ENCODE peak calls at places on chromosomes 1 and 21, in nine cellular contexts. One of them, this sample, is unnamed.

GRCh38 chr1:71587961-71588360 is 507.1 kb upstream of the ZRANB2 start:
- DNase-seq in pancreas: no peak
- DNase-seq in heart left ventricle: no peak
- DNase-seq in CD8-positive, alpha-beta memory T cell: no peak
- DNase-seq in ascending aorta: no peak
- DNase-seq in neural progenitor cell: peak; percentile 11
- DNase-seq in endodermal cell: no peak
- DNase-seq in neuronal stem cell: no peak
- DNase-seq in effector memory CD4-positive, alpha-beta T cell: no peak
- DNase-seq in this sample: no peak

GRCh38 chr1:218315638-218316037 is 29.5 kb upstream of the TGFB2 start:
- DNase-seq in pancreas: no peak
- DNase-seq in heart left ventricle: no peak
- DNase-seq in CD8-positive, alpha-beta memory T cell: no peak
- DNase-seq in ascending aorta: no peak
- DNase-seq in neural progenitor cell: no peak
- DNase-seq in endodermal cell: no peak
- DNase-seq in neuronal stem cell: no peak
- DNase-seq in effector memory CD4-positive, alpha-beta T cell: no peak
- DNase-seq in this sample: no peak

GRCh38 chr1:88998716-88999115 is 6.3 kb upstream of the KYAT3 start:
- DNase-seq in pancreas: no peak
- DNase-seq in heart left ventricle: no peak
- DNase-seq in CD8-positive, alpha-beta memory T cell: no peak
- DNase-seq in ascending aorta: no peak
- DNase-seq in neural progenitor cell: peak; percentile 71
- DNase-seq in endodermal cell: no peak
- DNase-seq in neuronal stem cell: peak; percentile 67
- DNase-seq in effector memory CD4-positive, alpha-beta T cell: no peak
- DNase-seq in this sample: peak; percentile 41

GRCh38 chr1:62237950-62238374 is 43.3 kb downstream of the L1TD1 start:
- DNase-seq in pancreas: no peak
- DNase-seq in heart left ventricle: no peak
- DNase-seq in CD8-positive, alpha-beta memory T cell: no peak
- DNase-seq in ascending aorta: no peak
- DNase-seq in neural progenitor cell: peak; percentile 10
- DNase-seq in endodermal cell: no peak
- DNase-seq in neuronal stem cell: peak; percentile 18
- DNase-seq in effector memory CD4-positive, alpha-beta T cell: no peak
- DNase-seq in this sample: no peak

GRCh38 chr1:207365063-207365462 is 43.6 kb downstream of the CD55 start:
- DNase-seq in pancreas: no peak
- DNase-seq in heart left ventricle: no peak
- DNase-seq in CD8-positive, alpha-beta memory T cell: no peak
- DNase-seq in ascending aorta: no peak
- DNase-seq in neural progenitor cell: no peak
- DNase-seq in endodermal cell: no peak
- DNase-seq in neuronal stem cell: no peak
- DNase-seq in effector memory CD4-positive, alpha-beta T cell: no peak
- DNase-seq in this sample: no peak

GRCh38 chr1:56617141-56617540 is 28.0 kb upstream of the PRKAA2 start:
- DNase-seq in pancreas: no peak
- DNase-seq in heart left ventricle: no peak
- DNase-seq in CD8-positive, alpha-beta memory T cell: no peak
- DNase-seq in ascending aorta: no peak
- DNase-seq in neural progenitor cell: peak; percentile 17
- DNase-seq in endodermal cell: no peak
- DNase-seq in neuronal stem cell: peak; percentile 11
- DNase-seq in effector memory CD4-positive, alpha-beta T cell: no peak
- DNase-seq in this sample: no peak

GRCh38 chr21:41602511-41602910 is 94.6 kb upstream of the TMPRSS2 start:
- DNase-seq in pancreas: peak; percentile 21
- DNase-seq in heart left ventricle: no peak
- DNase-seq in CD8-positive, alpha-beta memory T cell: no peak
- DNase-seq in ascending aorta: no peak
- DNase-seq in neural progenitor cell: no peak
- DNase-seq in endodermal cell: peak; percentile 14
- DNase-seq in neuronal stem cell: no peak
- DNase-seq in effector memory CD4-positive, alpha-beta T cell: no peak
- DNase-seq in this sample: no peak

GRCh38 chr1:241627453-241628329 is 12.5 kb downstream of the CHML start:
- DNase-seq in pancreas: no peak
- DNase-seq in heart left ventricle: no peak
- DNase-seq in CD8-positive, alpha-beta memory T cell: peak; percentile 53
- DNase-seq in ascending aorta: no peak
- DNase-seq in neural progenitor cell: peak; percentile 64
- DNase-seq in endodermal cell: no peak
- DNase-seq in neuronal stem cell: no peak
- DNase-seq in effector memory CD4-positive, alpha-beta T cell: peak; percentile 17
- DNase-seq in this sample: no peak

GRCh38 chr21:42461881-42462877 is 33.8 kb downstream of the RSPH1 start:
- DNase-seq in pancreas: no peak
- DNase-seq in heart left ventricle: no peak
- DNase-seq in CD8-positive, alpha-beta memory T cell: no peak
- DNase-seq in ascending aorta: no peak
- DNase-seq in neural progenitor cell: no peak
- DNase-seq in endodermal cell: peak; percentile 57
- DNase-seq in neuronal stem cell: no peak
- DNase-seq in effector memory CD4-positive, alpha-beta T cell: no peak
- DNase-seq in this sample: no peak

GRCh38 chr1:26363549-26364448 is 8.8 kb downstream of the ZNF683 start:
- DNase-seq in pancreas: peak; percentile 94
- DNase-seq in heart left ventricle: peak; percentile 78
- DNase-seq in CD8-positive, alpha-beta memory T cell: peak; percentile 87
- DNase-seq in ascending aorta: peak; percentile 80
- DNase-seq in neural progenitor cell: peak; percentile 93
- DNase-seq in endodermal cell: peak; percentile 96
- DNase-seq in neuronal stem cell: peak; percentile 76
- DNase-seq in effector memory CD4-positive, alpha-beta T cell: peak; percentile 76
- DNase-seq in this sample: peak; percentile 78

GRCh38 chr1:51236548-51237312 is 657 bp downstream of the RNF11 start:
- DNase-seq in pancreas: peak; percentile 77
- DNase-seq in heart left ventricle: peak; percentile 42
- DNase-seq in CD8-positive, alpha-beta memory T cell: peak; percentile 69
- DNase-seq in ascending aorta: peak; percentile 72
- DNase-seq in neural progenitor cell: peak; percentile 63
- DNase-seq in endodermal cell: peak; percentile 78
- DNase-seq in neuronal stem cell: peak; percentile 23
- DNase-seq in effector memory CD4-positive, alpha-beta T cell: peak; percentile 35
- DNase-seq in this sample: peak; percentile 53

GRCh38 chr1:208158640-208159541 is 85.3 kb downstream of the PLXNA2 start:
- DNase-seq in pancreas: no peak
- DNase-seq in heart left ventricle: no peak
- DNase-seq in CD8-positive, alpha-beta memory T cell: no peak
- DNase-seq in ascending aorta: no peak
- DNase-seq in neural progenitor cell: peak; percentile 49
- DNase-seq in endodermal cell: peak; percentile 84
- DNase-seq in neuronal stem cell: no peak
- DNase-seq in effector memory CD4-positive, alpha-beta T cell: no peak
- DNase-seq in this sample: no peak

DNA sequence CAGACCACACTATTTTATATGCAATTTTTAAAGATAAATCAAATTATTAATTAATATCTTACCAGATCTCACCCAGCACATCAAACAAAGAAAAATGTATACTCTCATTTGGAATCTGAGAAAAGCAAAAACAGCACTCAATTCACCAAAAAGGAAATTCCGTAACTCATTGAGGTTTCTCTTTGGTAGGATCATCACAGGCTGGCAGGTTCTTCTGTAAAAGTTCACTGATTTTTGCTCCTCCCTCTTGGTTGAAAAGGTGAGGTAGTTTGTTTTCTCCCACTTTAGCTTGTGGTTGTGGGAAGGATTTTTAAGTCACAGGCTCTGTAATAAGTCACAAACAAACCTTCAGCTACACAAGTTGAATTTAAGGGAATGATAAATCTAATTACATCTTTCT is at the start of gene LIPI:
- DNase-seq in pancreas: no peak
- DNase-seq in heart left ventricle: no peak
- DNase-seq in CD8-positive, alpha-beta memory T cell: no peak
- DNase-seq in ascending aorta: no peak
- DNase-seq in neural progenitor cell: no peak
- DNase-seq in endodermal cell: no peak
- DNase-seq in neuronal stem cell: no peak
- DNase-seq in effector memory CD4-positive, alpha-beta T cell: no peak
- DNase-seq in this sample: no peak
- H3K27me3 ChIP-seq in pancreas: no peaks in the 10 kb centered on the region
- H3K27me3 ChIP-seq in heart left ventricle: peaks cover 1% of the 10 kb centered on the region
- H3K27me3 ChIP-seq in CD8-positive, alpha-beta memory T cell: no peaks in the 10 kb centered on the region
- H3K27me3 ChIP-seq in ascending aorta: no peaks in the 10 kb centered on the region
- H3K27me3 ChIP-seq in neural progenitor cell: peaks cover 11% of the 10 kb centered on the region
- H3K27me3 ChIP-seq in endodermal cell: peaks cover 10% of the 10 kb centered on the region
- H3K27me3 ChIP-seq in neuronal stem cell: no peaks in the 10 kb centered on the region
- H3K27me3 ChIP-seq in effector memory CD4-positive, alpha-beta T cell: no peaks in the 10 kb centered on the region
- H3K27me3 ChIP-seq in this sample: no peaks in the 10 kb centered on the region

GRCh38 chr1:181647314-181648035 is 164.2 kb downstream of the CACNA1E start:
- DNase-seq in pancreas: no peak
- DNase-seq in heart left ventricle: no peak
- DNase-seq in CD8-positive, alpha-beta memory T cell: no peak
- DNase-seq in ascending aorta: no peak
- DNase-seq in neural progenitor cell: no peak
- DNase-seq in endodermal cell: no peak
- DNase-seq in neuronal stem cell: no peak
- DNase-seq in effector memory CD4-positive, alpha-beta T cell: no peak
- DNase-seq in this sample: no peak
- H3K27me3 ChIP-seq in pancreas: no peaks in the 10 kb centered on the region
- H3K27me3 ChIP-seq in heart left ventricle: peaks cover 17% of the 10 kb centered on the region
- H3K27me3 ChIP-seq in CD8-positive, alpha-beta memory T cell: no peaks in the 10 kb centered on the region
- H3K27me3 ChIP-seq in ascending aorta: no peaks in the 10 kb centered on the region
- H3K27me3 ChIP-seq in neural progenitor cell: no peaks in the 10 kb centered on the region
- H3K27me3 ChIP-seq in endodermal cell: peaks cover 100% of the 10 kb centered on the region
- H3K27me3 ChIP-seq in neuronal stem cell: no peaks in the 10 kb centered on the region
- H3K27me3 ChIP-seq in effector memory CD4-positive, alpha-beta T cell: no peaks in the 10 kb centered on the region
- H3K27me3 ChIP-seq in this sample: no peaks in the 10 kb centered on the region

GRCh38 chr1:110529011-110529410 is 10.0 kb upstream of the KCNA10 start:
- DNase-seq in pancreas: no peak
- DNase-seq in heart left ventricle: no peak
- DNase-seq in CD8-positive, alpha-beta memory T cell: no peak
- DNase-seq in ascending aorta: no peak
- DNase-seq in neural progenitor cell: no peak
- DNase-seq in endodermal cell: no peak
- DNase-seq in neuronal stem cell: no peak
- DNase-seq in effector memory CD4-positive, alpha-beta T cell: no peak
- DNase-seq in this sample: no peak

GRCh38 chr1:110524311-110525249 is 5.6 kb upstream of the KCNA10 start:
- DNase-seq in pancreas: no peak
- DNase-seq in heart left ventricle: no peak
- DNase-seq in CD8-positive, alpha-beta memory T cell: peak; percentile 61
- DNase-seq in ascending aorta: no peak
- DNase-seq in neural progenitor cell: peak; percentile 83
- DNase-seq in endodermal cell: peak; percentile 91
- DNase-seq in neuronal stem cell: peak; percentile 61
- DNase-seq in effector memory CD4-positive, alpha-beta T cell: peak; percentile 26
- DNase-seq in this sample: peak; percentile 26

GRCh38 chr1:110526189-110526588 is 7.2 kb upstream of the KCNA10 start:
- DNase-seq in pancreas: no peak
- DNase-seq in heart left ventricle: no peak
- DNase-seq in CD8-positive, alpha-beta memory T cell: no peak
- DNase-seq in ascending aorta: no peak
- DNase-seq in neural progenitor cell: no peak
- DNase-seq in endodermal cell: no peak
- DNase-seq in neuronal stem cell: no peak
- DNase-seq in effector memory CD4-positive, alpha-beta T cell: no peak
- DNase-seq in this sample: no peak

GRCh38 chr1:110523011-110523410 is 4.0 kb upstream of the KCNA10 start:
- DNase-seq in pancreas: no peak
- DNase-seq in heart left ventricle: no peak
- DNase-seq in CD8-positive, alpha-beta memory T cell: no peak
- DNase-seq in ascending aorta: no peak
- DNase-seq in neural progenitor cell: no peak
- DNase-seq in endodermal cell: no peak
- DNase-seq in neuronal stem cell: no peak
- DNase-seq in effector memory CD4-positive, alpha-beta T cell: no peak
- DNase-seq in this sample: no peak

DNA sequence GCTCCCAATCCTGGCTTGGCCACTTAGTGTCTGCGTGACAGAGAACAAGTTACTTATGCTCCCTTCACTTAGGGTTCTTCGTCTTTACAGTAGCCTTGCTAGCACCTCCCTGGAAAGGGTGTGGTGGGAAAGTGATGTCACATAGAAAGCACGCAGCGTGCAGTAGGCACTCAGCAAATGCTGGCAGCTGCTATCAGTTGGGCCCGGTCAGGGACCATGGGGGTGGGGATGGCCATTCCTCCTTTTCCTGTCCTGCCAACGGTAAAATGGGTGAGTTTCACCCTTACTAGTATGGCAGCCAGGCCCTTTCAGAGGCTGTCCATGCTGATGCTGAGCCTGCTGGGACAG is 6.2 kb upstream of the KCNA10 start:
- DNase-seq in pancreas: no peak
- DNase-seq in heart left ventricle: no peak
- DNase-seq in CD8-positive, alpha-beta memory T cell: no peak
- DNase-seq in ascending aorta: no peak
- DNase-seq in neural progenitor cell: no peak
- DNase-seq in endodermal cell: no peak
- DNase-seq in neuronal stem cell: no peak
- DNase-seq in effector memory CD4-positive, alpha-beta T cell: no peak
- DNase-seq in this sample: no peak
- H3K27me3 ChIP-seq in pancreas: no peaks in the 10 kb centered on the region
- H3K27me3 ChIP-seq in heart left ventricle: peaks cover 54% of the 10 kb centered on the region
- H3K27me3 ChIP-seq in CD8-positive, alpha-beta memory T cell: peaks cover 5% of the 10 kb centered on the region
- H3K27me3 ChIP-seq in ascending aorta: no peaks in the 10 kb centered on the region
- H3K27me3 ChIP-seq in neural progenitor cell: peaks cover 48% of the 10 kb centered on the region
- H3K27me3 ChIP-seq in endodermal cell: peaks cover 31% of the 10 kb centered on the region
- H3K27me3 ChIP-seq in neuronal stem cell: no peaks in the 10 kb centered on the region
- H3K27me3 ChIP-seq in effector memory CD4-positive, alpha-beta T cell: peaks cover 3% of the 10 kb centered on the region
- H3K27me3 ChIP-seq in this sample: peaks cover 5% of the 10 kb centered on the region

GRCh38 chr1:1021860-1022259 is 1.9 kb downstream of the AGRN start:
- DNase-seq in pancreas: no peak
- DNase-seq in heart left ventricle: no peak
- DNase-seq in CD8-positive, alpha-beta memory T cell: no peak
- DNase-seq in ascending aorta: no peak
- DNase-seq in neural progenitor cell: no peak
- DNase-seq in endodermal cell: no peak
- DNase-seq in neuronal stem cell: no peak
- DNase-seq in effector memory CD4-positive, alpha-beta T cell: no peak
- DNase-seq in this sample: no peak

GRCh38 chr1:1020415-1021009 is 592 bp downstream of the AGRN start:
- DNase-seq in pancreas: no peak
- DNase-seq in heart left ventricle: no peak
- DNase-seq in CD8-positive, alpha-beta memory T cell: no peak
- DNase-seq in ascending aorta: no peak
- DNase-seq in neural progenitor cell: peak; percentile 55
- DNase-seq in endodermal cell: peak; percentile 70
- DNase-seq in neuronal stem cell: no peak
- DNase-seq in effector memory CD4-positive, alpha-beta T cell: no peak
- DNase-seq in this sample: no peak

GRCh38 chr1:1023700-1024099 is 3.8 kb downstream of the AGRN start:
- DNase-seq in pancreas: no peak
- DNase-seq in heart left ventricle: no peak
- DNase-seq in CD8-positive, alpha-beta memory T cell: no peak
- DNase-seq in ascending aorta: no peak
- DNase-seq in neural progenitor cell: no peak
- DNase-seq in endodermal cell: peak; percentile 72
- DNase-seq in neuronal stem cell: no peak
- DNase-seq in effector memory CD4-positive, alpha-beta T cell: no peak
- DNase-seq in this sample: no peak

GRCh38 chr1:1021010-1021845 is 1.3 kb downstream of the AGRN start:
- DNase-seq in pancreas: peak; percentile 85
- DNase-seq in heart left ventricle: peak; percentile 80
- DNase-seq in CD8-positive, alpha-beta memory T cell: no peak
- DNase-seq in ascending aorta: no peak
- DNase-seq in neural progenitor cell: peak; percentile 50
- DNase-seq in endodermal cell: peak; percentile 70
- DNase-seq in neuronal stem cell: no peak
- DNase-seq in effector memory CD4-positive, alpha-beta T cell: no peak
- DNase-seq in this sample: no peak

GRCh38 chr1:1022322-1023090 is 2.6 kb downstream of the AGRN start:
- DNase-seq in pancreas: no peak
- DNase-seq in heart left ventricle: no peak
- DNase-seq in CD8-positive, alpha-beta memory T cell: no peak
- DNase-seq in ascending aorta: no peak
- DNase-seq in neural progenitor cell: no peak
- DNase-seq in endodermal cell: no peak
- DNase-seq in neuronal stem cell: no peak
- DNase-seq in effector memory CD4-positive, alpha-beta T cell: no peak
- DNase-seq in this sample: no peak
- H3K27me3 ChIP-seq in pancreas: no peaks in the 10 kb centered on the region
- H3K27me3 ChIP-seq in heart left ventricle: no peaks in the 10 kb centered on the region
- H3K27me3 ChIP-seq in CD8-positive, alpha-beta memory T cell: no peaks in the 10 kb centered on the region
- H3K27me3 ChIP-seq in ascending aorta: no peaks in the 10 kb centered on the region
- H3K27me3 ChIP-seq in neural progenitor cell: no peaks in the 10 kb centered on the region
- H3K27me3 ChIP-seq in endodermal cell: no peaks in the 10 kb centered on the region
- H3K27me3 ChIP-seq in neuronal stem cell: no peaks in the 10 kb centered on the region
- H3K27me3 ChIP-seq in effector memory CD4-positive, alpha-beta T cell: no peaks in the 10 kb centered on the region
- H3K27me3 ChIP-seq in this sample: no peaks in the 10 kb centered on the region